ENCODE peak calls at places on chromosomes 6 and 20, in six cellular contexts. One of them, this sample, is unnamed.

GRCh38 chr6:30490031-30490876 is 945 bp downstream of the HLA-E start:
- DNase-seq in ELF-1: peak
- DNase-seq in Peyer's patch: peak
- DNase-seq in activated gamma-delta T cell treated with Interleukin-2 at 50 U/mL for 16 hours: peak
- DNase-seq in neural progenitor cell: peak
- DNase-seq in astrocyte of the cerebellum: no peak
- DNase-seq in this sample: peak

GRCh38 chr20:44721785-44722054 is 6.6 kb downstream of the CCN5 start:
- DNase-seq in Peyer's patch: no peak
- DNase-seq in astrocyte of the cerebellum: no peak
- DNase-seq in ELF-1: no peak
- DNase-seq in neural progenitor cell: no peak
- DNase-seq in activated gamma-delta T cell treated with Interleukin-2 at 50 U/mL for 16 hours: no peak
- DNase-seq in this sample: no peak

GRCh38 chr6:7052441-7052936 is 55.3 kb upstream of the RREB1 start:
- DNase-seq in Peyer's patch: peak
- DNase-seq in neural progenitor cell: peak
- DNase-seq in astrocyte of the cerebellum: peak
- DNase-seq in ELF-1: peak
- DNase-seq in activated gamma-delta T cell treated with Interleukin-2 at 50 U/mL for 16 hours: no peak
- DNase-seq in this sample: no peak

GRCh38 chr20:44460795-44461141 is 14.9 kb upstream of the TTPAL start:
- DNase-seq in Peyer's patch: no peak
- DNase-seq in ELF-1: no peak
- DNase-seq in astrocyte of the cerebellum: peak
- DNase-seq in neural progenitor cell: peak
- DNase-seq in activated gamma-delta T cell treated with Interleukin-2 at 50 U/mL for 16 hours: no peak
- DNase-seq in this sample: no peak

GRCh38 chr20:11792229-11792953 is 125.3 kb upstream of the BTBD3 start:
- DNase-seq in Peyer's patch: no peak
- DNase-seq in astrocyte of the cerebellum: no peak
- DNase-seq in neural progenitor cell: no peak
- DNase-seq in ELF-1: no peak
- DNase-seq in activated gamma-delta T cell treated with Interleukin-2 at 50 U/mL for 16 hours: no peak
- DNase-seq in this sample: no peak

GRCh38 chr20:53578492-53579222 is 15.0 kb downstream of the ZNF217 start:
- DNase-seq in Peyer's patch: peak
- DNase-seq in neural progenitor cell: peak
- DNase-seq in astrocyte of the cerebellum: peak
- DNase-seq in ELF-1: peak
- DNase-seq in activated gamma-delta T cell treated with Interleukin-2 at 50 U/mL for 16 hours: peak
- DNase-seq in this sample: peak

GRCh38 chr6:134077301-134077700 is 24.9 kb upstream of the SLC2A12 start:
- DNase-seq in neural progenitor cell: no peak
- DNase-seq in activated gamma-delta T cell treated with Interleukin-2 at 50 U/mL for 16 hours: no peak
- DNase-seq in astrocyte of the cerebellum: peak
- DNase-seq in Peyer's patch: no peak
- DNase-seq in ELF-1: no peak
- DNase-seq in this sample: no peak

GRCh38 chr6:158571826-158572652 is 12.1 kb downstream of the TMEM181 start:
- DNase-seq in ELF-1: no peak
- DNase-seq in activated gamma-delta T cell treated with Interleukin-2 at 50 U/mL for 16 hours: no peak
- DNase-seq in neural progenitor cell: no peak
- DNase-seq in astrocyte of the cerebellum: no peak
- DNase-seq in Peyer's patch: peak
- DNase-seq in this sample: no peak

GRCh38 chr6:24926192-24926591 is 9.6 kb downstream of the RIPOR2 start:
- DNase-seq in astrocyte of the cerebellum: no peak
- DNase-seq in ELF-1: no peak
- DNase-seq in Peyer's patch: no peak
- DNase-seq in activated gamma-delta T cell treated with Interleukin-2 at 50 U/mL for 16 hours: no peak
- DNase-seq in neural progenitor cell: no peak
- DNase-seq in this sample: no peak

GRCh38 chr20:35007891-35008290 is 52.2 kb downstream of the MYH7B start:
- DNase-seq in Peyer's patch: peak
- DNase-seq in neural progenitor cell: no peak
- DNase-seq in astrocyte of the cerebellum: no peak
- DNase-seq in activated gamma-delta T cell treated with Interleukin-2 at 50 U/mL for 16 hours: no peak
- DNase-seq in ELF-1: no peak
- DNase-seq in this sample: no peak

GRCh38 chr6:116500969-116501433 is 10.4 kb upstream of the CALHM5 start:
- DNase-seq in ELF-1: peak
- DNase-seq in astrocyte of the cerebellum: no peak
- DNase-seq in Peyer's patch: no peak
- DNase-seq in neural progenitor cell: no peak
- DNase-seq in activated gamma-delta T cell treated with Interleukin-2 at 50 U/mL for 16 hours: no peak
- DNase-seq in this sample: no peak

GRCh38 chr20:667351-668034 is 8.1 kb downstream of the SCRT2 start:
- DNase-seq in ELF-1: peak
- DNase-seq in activated gamma-delta T cell treated with Interleukin-2 at 50 U/mL for 16 hours: peak
- DNase-seq in neural progenitor cell: peak
- DNase-seq in astrocyte of the cerebellum: no peak
- DNase-seq in Peyer's patch: peak
- DNase-seq in this sample: no peak

GRCh38 chr20:32534661-32535240 is 50.4 kb downstream of the NOL4L start:
- DNase-seq in astrocyte of the cerebellum: no peak
- DNase-seq in Peyer's patch: peak
- DNase-seq in activated gamma-delta T cell treated with Interleukin-2 at 50 U/mL for 16 hours: peak
- DNase-seq in neural progenitor cell: no peak
- DNase-seq in ELF-1: peak
- DNase-seq in this sample: no peak

This sample was measured in breast epithelium.